ENCODE peak calls at places on chromosome 10, in eight cellular contexts. One of them, this sample, is unnamed.

GRCh38 chr10:101000602-101000991 is 989 bp downstream of the LZTS2 start:
- DNase-seq in cardiac fibroblast: no peak
- DNase-seq in H9: no peak
- DNase-seq in hepatocyte: no peak
- DNase-seq in uterus: peak; percentile 34
- DNase-seq in A549: no peak
- DNase-seq in fibroblast of lung: no peak
- DNase-seq in psoas muscle: peak; percentile 26
- DNase-seq in this sample: no peak

GRCh38 chr10:117318909-117319308 is 56.3 kb downstream of the PDZD8 start:
- DNase-seq in uterus: no peak
- DNase-seq in psoas muscle: no peak
- DNase-seq in fibroblast of lung: no peak
- DNase-seq in H9: no peak
- DNase-seq in hepatocyte: no peak
- DNase-seq in A549: no peak
- DNase-seq in cardiac fibroblast: peak; percentile 30
- DNase-seq in this sample: no peak

GRCh38 chr10:58027431-58027830 is 240.3 kb downstream of the IPMK start:
- DNase-seq in cardiac fibroblast: no peak
- DNase-seq in H9: no peak
- DNase-seq in hepatocyte: no peak
- DNase-seq in fibroblast of lung: peak; percentile 53
- DNase-seq in uterus: no peak
- DNase-seq in psoas muscle: no peak
- DNase-seq in A549: no peak
- DNase-seq in this sample: peak; percentile 9

GRCh38 chr10:78846770-78847169 is 222.0 kb upstream of the ZMIZ1 start:
- DNase-seq in A549: no peak
- DNase-seq in uterus: no peak
- DNase-seq in psoas muscle: peak; percentile 29
- DNase-seq in fibroblast of lung: no peak
- DNase-seq in cardiac fibroblast: no peak
- DNase-seq in H9: no peak
- DNase-seq in hepatocyte: no peak
- DNase-seq in this sample: no peak

GRCh38 chr10:61301560-61301959 is 151.6 kb downstream of the TMEM26 start:
- DNase-seq in A549: no peak
- DNase-seq in cardiac fibroblast: no peak
- DNase-seq in H9: no peak
- DNase-seq in fibroblast of lung: peak; percentile 34
- DNase-seq in uterus: no peak
- DNase-seq in psoas muscle: no peak
- DNase-seq in hepatocyte: no peak
- DNase-seq in this sample: no peak

GRCh38 chr10:7529638-7530037 is 118.8 kb upstream of the SFMBT2 start:
- DNase-seq in fibroblast of lung: no peak
- DNase-seq in hepatocyte: peak; percentile 51
- DNase-seq in cardiac fibroblast: peak; percentile 27
- DNase-seq in uterus: no peak
- DNase-seq in psoas muscle: no peak
- DNase-seq in H9: peak; percentile 59
- DNase-seq in A549: peak; percentile 44
- DNase-seq in this sample: no peak

GRCh38 chr10:107442035-107442505 is 277.6 kb upstream of the SORCS1 start:
- DNase-seq in H9: no peak
- DNase-seq in cardiac fibroblast: peak; percentile 31
- DNase-seq in psoas muscle: no peak
- DNase-seq in hepatocyte: no peak
- DNase-seq in A549: no peak
- DNase-seq in fibroblast of lung: peak; percentile 55
- DNase-seq in uterus: no peak
- DNase-seq in this sample: no peak

GRCh38 chr10:132684164-132684891 is 101.6 kb downstream of the NKX6-2 start:
- DNase-seq in fibroblast of lung: peak; percentile 60
- DNase-seq in A549: no peak
- DNase-seq in H9: peak; percentile 18
- DNase-seq in uterus: no peak
- DNase-seq in cardiac fibroblast: no peak
- DNase-seq in psoas muscle: peak; percentile 4
- DNase-seq in hepatocyte: no peak
- DNase-seq in this sample: peak; percentile 62

GRCh38 chr10:60816624-60817023 is 38.3 kb downstream of the CDK1 start:
- DNase-seq in psoas muscle: no peak
- DNase-seq in fibroblast of lung: peak; percentile 81
- DNase-seq in A549: peak; percentile 84
- DNase-seq in hepatocyte: peak; percentile 92
- DNase-seq in cardiac fibroblast: peak; percentile 94
- DNase-seq in H9: no peak
- DNase-seq in uterus: peak; percentile 79
- DNase-seq in this sample: peak; percentile 73

GRCh38 chr10:12320892-12321291 is 28.5 kb upstream of the CAMK1D start:
- DNase-seq in uterus: no peak
- DNase-seq in fibroblast of lung: no peak
- DNase-seq in cardiac fibroblast: no peak
- DNase-seq in H9: no peak
- DNase-seq in A549: no peak
- DNase-seq in hepatocyte: no peak
- DNase-seq in psoas muscle: no peak
- DNase-seq in this sample: no peak

GRCh38 chr10:118960166-118961090 is 69.1 kb upstream of the NANOS1 start:
- DNase-seq in hepatocyte: no peak
- DNase-seq in A549: no peak
- DNase-seq in psoas muscle: peak; percentile 59
- DNase-seq in H9: peak; percentile 23
- DNase-seq in fibroblast of lung: no peak
- DNase-seq in cardiac fibroblast: peak; percentile 36
- DNase-seq in uterus: peak; percentile 19
- DNase-seq in this sample: no peak

GRCh38 chr10:116974442-116975005 is 30.5 kb downstream of the SHTN1 start:
- DNase-seq in hepatocyte: no peak
- DNase-seq in fibroblast of lung: peak; percentile 87
- DNase-seq in psoas muscle: no peak
- DNase-seq in A549: peak; percentile 45
- DNase-seq in cardiac fibroblast: peak; percentile 79
- DNase-seq in uterus: no peak
- DNase-seq in H9: no peak
- DNase-seq in this sample: peak; percentile 77

GRCh38 chr10:485776-486572 is 203.5 kb downstream of the DIP2C start:
- DNase-seq in hepatocyte: no peak
- DNase-seq in H9: peak; percentile 20
- DNase-seq in cardiac fibroblast: peak; percentile 20
- DNase-seq in psoas muscle: no peak
- DNase-seq in fibroblast of lung: no peak
- DNase-seq in A549: no peak
- DNase-seq in uterus: no peak
- DNase-seq in this sample: no peak

GRCh38 chr10:129386415-129387257 is 80.4 kb upstream of the MGMT start:
- DNase-seq in hepatocyte: no peak
- DNase-seq in psoas muscle: no peak
- DNase-seq in fibroblast of lung: no peak
- DNase-seq in H9: no peak
- DNase-seq in A549: no peak
- DNase-seq in uterus: no peak
- DNase-seq in cardiac fibroblast: no peak
- DNase-seq in this sample: no peak

GRCh38 chr10:46220872-46221538 is 65.8 kb upstream of the ANTXRL start:
- DNase-seq in A549: peak; percentile 18
- DNase-seq in hepatocyte: no peak
- DNase-seq in fibroblast of lung: no peak
- DNase-seq in psoas muscle: no peak
- DNase-seq in cardiac fibroblast: no peak
- DNase-seq in uterus: no peak
- DNase-seq in H9: peak; percentile 30
- DNase-seq in this sample: no peak

GRCh38 chr10:70335246-70335613 is 47.2 kb downstream of the LRRC20 start:
- DNase-seq in uterus: no peak
- DNase-seq in A549: no peak
- DNase-seq in H9: no peak
- DNase-seq in fibroblast of lung: no peak
- DNase-seq in psoas muscle: no peak
- DNase-seq in cardiac fibroblast: peak; percentile 68
- DNase-seq in hepatocyte: no peak
- DNase-seq in this sample: no peak

GRCh38 chr10:127997241-127997640 is 90.3 kb downstream of the PTPRE start:
- DNase-seq in uterus: no peak
- DNase-seq in hepatocyte: no peak
- DNase-seq in fibroblast of lung: no peak
- DNase-seq in A549: no peak
- DNase-seq in H9: no peak
- DNase-seq in psoas muscle: no peak
- DNase-seq in cardiac fibroblast: peak; percentile 29
- DNase-seq in this sample: no peak

GRCh38 chr10:30420266-30420665 is 13.7 kb upstream of the MAP3K8 start:
- DNase-seq in uterus: no peak
- DNase-seq in fibroblast of lung: no peak
- DNase-seq in A549: no peak
- DNase-seq in H9: no peak
- DNase-seq in psoas muscle: no peak
- DNase-seq in hepatocyte: no peak
- DNase-seq in cardiac fibroblast: no peak
- DNase-seq in this sample: no peak

GRCh38 chr10:16891375-16892313 is 74.4 kb upstream of the RSU1 start:
- DNase-seq in A549: peak; percentile 51
- DNase-seq in fibroblast of lung: peak; percentile 82
- DNase-seq in cardiac fibroblast: peak; percentile 76
- DNase-seq in H9: peak; percentile 82
- DNase-seq in uterus: peak; percentile 67
- DNase-seq in psoas muscle: peak; percentile 48
- DNase-seq in hepatocyte: peak; percentile 52
- DNase-seq in this sample: peak; percentile 59

GRCh38 chr10:110461530-110461929 is 36.2 kb upstream of the DUSP5 start:
- DNase-seq in cardiac fibroblast: no peak
- DNase-seq in psoas muscle: no peak
- DNase-seq in H9: no peak
- DNase-seq in hepatocyte: no peak
- DNase-seq in uterus: no peak
- DNase-seq in A549: no peak
- DNase-seq in fibroblast of lung: no peak
- DNase-seq in this sample: no peak

GRCh38 chr10:85977642-85978041 is 389.0 kb downstream of the GRID1 start:
- DNase-seq in psoas muscle: no peak
- DNase-seq in A549: no peak
- DNase-seq in fibroblast of lung: no peak
- DNase-seq in cardiac fibroblast: no peak
- DNase-seq in uterus: no peak
- DNase-seq in hepatocyte: no peak
- DNase-seq in H9: peak; percentile 5
- DNase-seq in this sample: no peak

GRCh38 chr10:85971494-85971893 is 395.1 kb downstream of the GRID1 start:
- DNase-seq in fibroblast of lung: no peak
- DNase-seq in A549: no peak
- DNase-seq in H9: no peak
- DNase-seq in uterus: no peak
- DNase-seq in cardiac fibroblast: no peak
- DNase-seq in hepatocyte: no peak
- DNase-seq in psoas muscle: no peak
- DNase-seq in this sample: no peak

GRCh38 chr10:85978566-85979358 is 387.8 kb downstream of the GRID1 start:
- DNase-seq in psoas muscle: no peak
- DNase-seq in H9: peak; percentile 31
- DNase-seq in A549: no peak
- DNase-seq in uterus: no peak
- DNase-seq in cardiac fibroblast: no peak
- DNase-seq in hepatocyte: no peak
- DNase-seq in fibroblast of lung: no peak
- DNase-seq in this sample: no peak

GRCh38 chr10:85979598-85979997 is 387.0 kb downstream of the GRID1 start:
- DNase-seq in fibroblast of lung: no peak
- DNase-seq in A549: no peak
- DNase-seq in uterus: no peak
- DNase-seq in cardiac fibroblast: no peak
- DNase-seq in hepatocyte: no peak
- DNase-seq in H9: no peak
- DNase-seq in psoas muscle: no peak
- DNase-seq in this sample: no peak

DNA sequence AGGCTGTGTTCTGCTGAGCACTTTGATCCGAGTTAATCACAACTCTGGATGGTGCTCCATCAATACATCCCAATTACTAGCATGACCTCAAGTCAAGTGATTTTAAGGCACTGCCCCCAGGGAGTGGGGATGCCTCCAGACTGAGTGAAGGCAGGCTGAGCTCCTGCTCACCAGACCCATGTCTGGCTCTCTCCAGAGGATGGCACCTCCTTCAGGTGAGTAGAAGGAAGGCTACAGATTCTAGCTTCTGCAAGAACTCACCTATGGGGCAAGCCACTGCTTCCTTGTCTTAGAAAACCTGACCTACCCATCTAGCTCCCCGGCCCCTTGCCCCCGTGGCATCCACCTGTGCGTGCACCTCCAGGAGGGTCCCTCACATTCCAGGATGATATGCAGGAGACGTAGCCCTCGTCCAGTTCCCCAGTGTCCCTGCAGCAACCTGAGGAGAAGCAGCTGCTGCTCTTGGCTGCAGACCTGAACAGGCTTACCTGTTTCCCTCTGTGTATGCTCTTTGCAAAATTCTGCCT is 390.3 kb downstream of the GRID1 start:
- DNase-seq in fibroblast of lung: no peak
- DNase-seq in A549: no peak
- DNase-seq in psoas muscle: no peak
- DNase-seq in cardiac fibroblast: no peak
- DNase-seq in H9: peak; percentile 37
- DNase-seq in hepatocyte: no peak
- DNase-seq in uterus: no peak
- DNase-seq in this sample: no peak
- TF ChIP-seq CTCF in fibroblast of lung: no peak
- TF ChIP-seq CTCF in A549: no peak
- TF ChIP-seq CTCF in psoas muscle: no peak
- TF ChIP-seq CTCF in cardiac fibroblast: no peak
- TF ChIP-seq CTCF in H9: peak; percentile 53
- TF ChIP-seq CTCF in hepatocyte: no peak
- TF ChIP-seq CTCF in uterus: no peak
- TF ChIP-seq CTCF in this sample: no peak

GRCh38 chr10:48931188-48931587 is 8.5 kb downstream of the LRRC18 start:
- DNase-seq in psoas muscle: no peak
- DNase-seq in A549: no peak
- DNase-seq in cardiac fibroblast: no peak
- DNase-seq in fibroblast of lung: no peak
- DNase-seq in hepatocyte: no peak
- DNase-seq in uterus: no peak
- DNase-seq in H9: peak; percentile 66
- DNase-seq in this sample: no peak
- TF ChIP-seq CTCF in psoas muscle: no peak
- TF ChIP-seq CTCF in A549: no peak
- TF ChIP-seq CTCF in cardiac fibroblast: no peak
- TF ChIP-seq CTCF in fibroblast of lung: no peak
- TF ChIP-seq CTCF in hepatocyte: no peak
- TF ChIP-seq CTCF in uterus: no peak
- TF ChIP-seq CTCF in H9: peak; percentile 13
- TF ChIP-seq CTCF in this sample: no peak

GRCh38 chr10:104880655-104881222 is 239.6 kb downstream of the SORCS3 start:
- DNase-seq in psoas muscle: no peak
- DNase-seq in cardiac fibroblast: no peak
- DNase-seq in uterus: no peak
- DNase-seq in A549: no peak
- DNase-seq in hepatocyte: no peak
- DNase-seq in fibroblast of lung: no peak
- DNase-seq in H9: no peak
- DNase-seq in this sample: no peak
- TF ChIP-seq CTCF in psoas muscle: no peak
- TF ChIP-seq CTCF in cardiac fibroblast: no peak
- TF ChIP-seq CTCF in uterus: no peak
- TF ChIP-seq CTCF in A549: no peak
- TF ChIP-seq CTCF in hepatocyte: no peak
- TF ChIP-seq CTCF in fibroblast of lung: no peak
- TF ChIP-seq CTCF in H9: no peak
- TF ChIP-seq CTCF in this sample: no peak

GRCh38 chr10:85157206-85157605 is 828.8 kb downstream of the CCSER2 start:
- DNase-seq in fibroblast of lung: no peak
- DNase-seq in uterus: no peak
- DNase-seq in cardiac fibroblast: no peak
- DNase-seq in hepatocyte: no peak
- DNase-seq in H9: no peak
- DNase-seq in A549: no peak
- DNase-seq in psoas muscle: no peak
- DNase-seq in this sample: no peak
- TF ChIP-seq CTCF in fibroblast of lung: no peak
- TF ChIP-seq CTCF in uterus: no peak
- TF ChIP-seq CTCF in cardiac fibroblast: no peak
- TF ChIP-seq CTCF in hepatocyte: no peak
- TF ChIP-seq CTCF in H9: no peak
- TF ChIP-seq CTCF in A549: no peak
- TF ChIP-seq CTCF in psoas muscle: no peak
- TF ChIP-seq CTCF in this sample: no peak

This sample was measured in brain microvascular endothelial cell.